ENCODE peak calls at places on chromosomes 2 and 18, in six cellular contexts. Z, V, K, U, L and M are unnamed samples.

GRCh38 chr2:120759543-120760331 is 24.1 kb downstream of the GLI2 start:
- DNase-seq in Z (peak; percentile 45), L (no peak), V (no peak), U (no peak), K (no peak), M (no peak)

GRCh38 chr2:152134488-152135280 is 35.8 kb upstream of the CACNB4 start:
- DNase-seq in V (peak; percentile 47), L (no peak), U (no peak), K (no peak), Z (no peak), M (peak; percentile 1)

GRCh38 chr2:21042958-21043743 is 722 bp downstream of the APOB start:
- DNase-seq in U (peak; percentile 60), K (no peak), Z (peak; percentile 81), L (peak; percentile 63), V (peak; percentile 59), M (peak; percentile 16)

GRCh38 chr2:40725950-40726349 is 274.1 kb upstream of the SLC8A1 start:
- DNase-seq in K (no peak), Z (no peak), U (no peak), V (no peak), L (no peak), M (no peak)

GRCh38 chr2:230408244-230408842 is 7.7 kb upstream of the SP100 start:
- DNase-seq in Z (no peak), L (no peak), K (no peak), U (no peak), V (peak; percentile 95), M (no peak)

GRCh38 chr2:74428675-74429074 is 7.1 kb downstream of the WDR54 start:
- DNase-seq in V (no peak), U (no peak), Z (no peak), K (no peak), L (no peak), M (no peak)

GRCh38 chr2:43224571-43225092 is 1.8 kb downstream of the ZFP36L2 start:
- DNase-seq in L (peak; percentile 50), U (peak; percentile 66), Z (no peak), K (no peak), V (peak; percentile 52), M (no peak)

GRCh38 chr18:9615280-9615797 is 980 bp upstream of the PPP4R1 start:
- DNase-seq in Z (no peak), V (no peak), K (no peak), U (peak; percentile 2), L (no peak), M (no peak)

GRCh38 chr2:231707625-231708049 is 688 bp upstream of the PTMA start:
- DNase-seq in K (peak; percentile 54), Z (no peak), U (no peak), V (peak; percentile 47), L (no peak), M (no peak)

GRCh38 chr2:235232474-235233435 is 261.1 kb upstream of the AGAP1 start:
- DNase-seq in U (no peak), K (no peak), Z (no peak), V (no peak), L (no peak), M (no peak)

GRCh38 chr2:174778479-174778962 is 14.2 kb upstream of the CHRNA1 start:
- DNase-seq in U (no peak), K (no peak), Z (no peak), V (peak; percentile 74), L (peak; percentile 77), M (peak; percentile 99)

GRCh38 chr18:28269750-28270149 is 92.8 kb upstream of the CDH2 start:
- DNase-seq in K (no peak), V (peak; percentile 30), L (no peak), Z (no peak), U (no peak), M (peak; percentile 23)

DNA sequence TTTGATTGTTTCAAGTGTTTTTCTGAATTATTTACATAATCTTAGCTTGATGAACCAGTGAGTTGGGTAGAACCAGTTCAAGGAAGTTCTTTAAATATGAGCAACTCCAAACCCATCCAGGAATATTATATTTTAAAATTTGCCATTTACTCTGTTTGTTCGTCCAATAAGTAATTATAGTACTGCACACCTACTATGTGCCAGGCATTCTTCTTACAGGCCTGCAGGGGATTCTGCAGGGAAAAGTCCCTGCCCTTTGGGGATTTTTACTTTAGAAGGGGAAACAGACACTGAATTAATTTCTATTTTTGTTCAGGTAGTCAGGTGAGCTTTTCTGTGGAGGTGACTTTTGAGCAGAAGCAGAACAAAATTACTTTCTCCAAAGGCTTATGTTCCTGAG is 146.9 kb downstream of the DOCK10 start:
- DNase-seq in V (no peak), K (no peak), Z (no peak), L (no peak), U (no peak), M (no peak)
- TF ChIP-seq CTCF in V (no peak), K (no peak), Z (no peak), L (no peak), U (no peak), M (no peak)

DNA sequence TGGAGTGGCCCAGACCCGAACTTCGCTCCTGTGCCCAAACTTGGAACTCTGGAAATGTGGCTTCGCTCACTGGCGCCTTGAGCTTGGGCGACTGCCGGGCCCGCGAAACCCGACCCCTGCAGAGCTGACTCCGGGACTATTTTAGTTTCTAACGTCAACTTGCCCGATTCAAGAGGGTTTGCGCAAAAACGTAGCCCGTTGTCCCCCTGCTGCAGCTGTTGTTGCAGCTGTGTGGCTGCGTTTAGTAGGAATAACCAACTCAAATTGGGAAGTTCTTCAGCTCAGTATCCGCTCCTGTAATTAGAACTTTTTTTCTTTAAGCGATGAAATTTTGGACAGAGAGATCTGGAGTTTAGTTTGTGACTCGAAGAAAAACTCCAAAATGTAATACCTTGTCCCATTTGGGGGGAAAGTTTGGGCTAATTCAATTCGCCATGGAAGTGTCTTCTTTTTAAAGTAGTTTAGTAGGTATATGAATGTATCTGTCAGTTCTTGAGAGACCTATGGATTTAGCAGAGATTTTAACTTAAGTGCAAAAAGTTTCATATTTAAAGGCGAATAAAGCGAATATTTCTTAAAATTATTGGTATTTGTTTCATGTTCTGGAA is 565 bp downstream of the MYL12A start:
- DNase-seq in L (no peak), U (peak; percentile 75), Z (no peak), V (peak; percentile 61), K (no peak), M (no peak)
- H3K4me3 ChIP-seq in L (peak overlapping the region; percentile 77), U (peak overlapping the region; percentile 81), Z (peak overlapping the region; percentile 96), V (peak overlapping the region; percentile 93), K (peak overlapping the region; percentile 82), M (peak overlapping the region; percentile 92)

GRCh38 chr2:30280596-30281434 is 49.5 kb downstream of the LBH start:
- DNase-seq in V (no peak), K (no peak), U (no peak), Z (peak; percentile 26), L (no peak), M (no peak)
- TF ChIP-seq CTCF in V (no peak), K (no peak), U (no peak), Z (no peak), L (no peak), M (no peak)

GRCh38 chr18:31685097-31686082 is 1.0 kb upstream of the B4GALT6 start:
- DNase-seq in V (peak; percentile 70), K (no peak), U (peak; percentile 82), L (peak; percentile 44), Z (no peak), M (peak; percentile 42)
- H3K4me3 ChIP-seq in V (peak overlapping the region; percentile 72), K (peak overlapping the region; percentile 68), U (peak overlapping the region; percentile 75), L (peak overlapping the region; percentile 50), Z (peak overlapping the region; percentile 80), M (peak overlapping the region; percentile 66)

GRCh38 chr2:197614532-197614931 is 60.9 kb downstream of the RFTN2 start:
- DNase-seq in Z (no peak), V (no peak), L (no peak), U (no peak), K (no peak), M (no peak)

GRCh38 chr2:197620113-197620512 is 55.3 kb downstream of the RFTN2 start:
- DNase-seq in L (no peak), Z (no peak), U (no peak), V (no peak), K (no peak), M (no peak)

GRCh38 chr2:197613509-197613987 is 61.8 kb downstream of the RFTN2 start:
- DNase-seq in V (no peak), U (no peak), L (no peak), Z (no peak), K (no peak), M (no peak)

GRCh38 chr2:197615033-197615652 is 60.2 kb downstream of the RFTN2 start:
- DNase-seq in V (no peak), Z (no peak), U (peak; percentile 32), L (no peak), K (no peak), M (no peak)
- TF ChIP-seq CTCF in V (no peak), Z (no peak), U (peak; percentile 37), L (no peak), K (peak; percentile 22), M (no peak)

GRCh38 chr2:10720983-10721343 is 467 bp upstream of the ATP6V1C2 start:
- DNase-seq in K (no peak), Z (no peak), L (no peak), V (no peak), U (peak; percentile 33), M (no peak)
- H3K4me3 ChIP-seq in K (peak overlapping the region; percentile 33), Z (peak overlapping the region; percentile 67), L (no peak overlapping the region), V (no peak overlapping the region), U (peak overlapping the region; percentile 63), M (peak overlapping the region; percentile 31)

GRCh38 chr2:107525420-107525819 is 301.3 kb upstream of the RGPD4 start:
- DNase-seq in V (peak; percentile 42), U (no peak), Z (no peak), L (no peak), K (no peak), M (no peak)
- TF ChIP-seq CTCF in V (no peak), U (no peak), Z (no peak), L (no peak), K (no peak), M (no peak)